ENCODE peak calls at places on chromosomes 3 and 15, in nine cellular contexts. T, V, N, Y, I, R, X, Q and F are unnamed samples.

GRCh38 chr15:74884428-74885223 is 5.2 kb upstream of the MPI start:
- DNase-seq in T (no peak), V (no peak), N (no peak), Y (no peak), I (no peak), R (no peak), X (no peak), Q (no peak), F (no peak)

GRCh38 chr15:79863886-79864285 is 32.9 kb downstream of the MTHFS start:
- DNase-seq in T (no peak), V (no peak), N (no peak), Y (no peak), I (no peak), R (no peak), X (no peak), Q (no peak), F (no peak)

GRCh38 chr3:126266291-126266840 is 86.0 kb upstream of the ALDH1L1 start:
- DNase-seq in T (no peak), V (peak), N (peak), Y (peak), I (no peak), R (peak), X (peak), Q (no peak), F (peak)

GRCh38 chr3:169811606-169812123 is 1.0 kb upstream of the LRRIQ4 start:
- DNase-seq in T (no peak), V (peak), N (no peak), Y (no peak), I (no peak), R (no peak), X (no peak), Q (no peak), F (no peak)

GRCh38 chr3:186625600-186626042 is 12.8 kb downstream of the AHSG start:
- DNase-seq in T (no peak), V (no peak), N (no peak), Y (no peak), I (no peak), R (no peak), X (no peak), Q (no peak), F (no peak)

GRCh38 chr3:86960551-86960950 is 30.4 kb downstream of the VGLL3 start:
- DNase-seq in T (no peak), V (no peak), N (no peak), Y (no peak), I (no peak), R (no peak), X (no peak), Q (no peak), F (no peak)

GRCh38 chr3:184160456-184160855 is 5.3 kb downstream of the DVL3 start:
- DNase-seq in T (no peak), V (no peak), N (no peak), Y (no peak), I (no peak), R (no peak), X (no peak), Q (no peak), F (no peak)

GRCh38 chr15:57510647-57511046 is 81.1 kb upstream of the MYZAP start:
- DNase-seq in T (no peak), V (no peak), N (no peak), Y (peak), I (no peak), R (no peak), X (no peak), Q (no peak), F (peak)

GRCh38 chr3:183247190-183247589 is 5.9 kb upstream of the B3GNT5 start:
- DNase-seq in T (no peak), V (no peak), N (no peak), Y (no peak), I (no peak), R (no peak), X (peak), Q (no peak), F (no peak)

GRCh38 chr3:46895204-46895660 is 17.7 kb downstream of the PTH1R start:
- DNase-seq in T (peak), V (peak), N (peak), Y (peak), I (no peak), R (peak), X (peak), Q (peak), F (peak)

GRCh38 chr3:165192610-165193192 is 3.5 kb downstream of the SLITRK3 start:
- DNase-seq in T (no peak), V (no peak), N (no peak), Y (no peak), I (no peak), R (no peak), X (peak), Q (peak), F (no peak)

GRCh38 chr3:165194477-165195135 is 1.6 kb downstream of the SLITRK3 start:
- DNase-seq in T (no peak), V (no peak), N (no peak), Y (no peak), I (no peak), R (no peak), X (peak), Q (peak), F (no peak)

GRCh38 chr3:165191476-165191875 is 4.7 kb downstream of the SLITRK3 start:
- DNase-seq in T (no peak), V (no peak), N (no peak), Y (no peak), I (no peak), R (no peak), X (no peak), Q (no peak), F (no peak)

GRCh38 chr3:165195226-165195625 is 958 bp downstream of the SLITRK3 start:
- DNase-seq in T (no peak), V (no peak), N (no peak), Y (no peak), I (no peak), R (no peak), X (peak), Q (peak), F (no peak)

GRCh38 chr3:165193392-165194268 is 2.6 kb downstream of the SLITRK3 start:
- DNase-seq in T (no peak), V (no peak), N (no peak), Y (no peak), I (no peak), R (no peak), X (peak), Q (peak), F (no peak)
- H3K4me3 ChIP-seq in T (no peak), V (peak), N (peak), Y (no peak), I (peak), R (peak), X (peak), Q (peak), F (peak)

DNA sequence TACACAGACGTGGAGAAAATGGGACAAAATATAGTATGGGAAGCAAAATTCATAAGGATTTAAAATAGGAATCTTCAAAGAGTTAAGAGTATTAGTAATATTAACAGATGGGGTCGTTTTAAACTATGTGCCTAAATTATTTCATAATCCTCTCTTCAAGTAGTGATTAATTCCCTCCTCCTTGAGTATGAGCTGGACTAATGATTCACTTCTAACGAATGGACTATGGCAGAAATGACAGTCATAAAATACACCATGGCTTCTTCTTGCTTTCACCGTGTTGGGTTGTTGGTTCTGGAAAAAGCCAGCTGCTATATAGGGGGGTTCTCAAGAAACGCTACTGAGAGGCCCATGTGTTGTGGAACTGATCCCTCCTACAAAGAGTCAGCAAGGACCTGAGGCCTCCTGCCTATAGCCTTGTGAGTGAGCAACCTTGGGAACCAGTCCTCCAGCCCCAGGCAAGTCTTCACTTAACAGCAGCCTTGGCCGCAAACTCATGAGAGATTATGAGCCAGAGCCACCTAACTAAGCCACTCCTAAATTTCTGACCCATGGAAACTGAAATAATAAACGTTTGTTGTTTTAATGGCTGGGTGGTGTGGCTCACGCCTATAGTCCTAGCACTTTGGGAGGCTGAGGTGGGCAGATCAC is 64.8 kb upstream of the ABHD2 start:
- DNase-seq in T (no peak), V (no peak), N (no peak), Y (no peak), I (no peak), R (no peak), X (no peak), Q (no peak), F (no peak)
- H3K27ac ChIP-seq in T (no peak), V (no peak), N (no peak), Y (no peak), I (no peak), R (no peak), X (no peak), Q (no peak), F (no peak)

GRCh38 chr3:147940400-147940799 is 531.2 kb downstream of the ZIC1 start:
- DNase-seq in T (no peak), V (no peak), N (no peak), Y (no peak), I (no peak), R (no peak), X (no peak), Q (no peak), F (no peak)
- TF ChIP-seq CTCF in T (no peak), V (no peak), N (no peak), Y (no peak), I (peak), R (no peak), X (no peak), Q (no peak), F (peak)

GRCh38 chr3:114402852-114403251 is 109.0 kb downstream of the TIGIT start:
- DNase-seq in T (no peak), V (no peak), N (no peak), Y (no peak), I (no peak), R (no peak), X (no peak), Q (no peak), F (no peak)

GRCh38 chr3:114405202-114405601 is 111.4 kb downstream of the TIGIT start:
- DNase-seq in T (no peak), V (no peak), N (no peak), Y (no peak), I (no peak), R (no peak), X (no peak), Q (no peak), F (no peak)

GRCh38 chr3:114401346-114401745 is 107.5 kb downstream of the TIGIT start:
- DNase-seq in T (no peak), V (no peak), N (no peak), Y (no peak), I (no peak), R (no peak), X (no peak), Q (no peak), F (no peak)

GRCh38 chr3:114404590-114404989 is 110.8 kb downstream of the TIGIT start:
- DNase-seq in T (peak), V (no peak), N (no peak), Y (no peak), I (no peak), R (no peak), X (no peak), Q (no peak), F (no peak)

DNA sequence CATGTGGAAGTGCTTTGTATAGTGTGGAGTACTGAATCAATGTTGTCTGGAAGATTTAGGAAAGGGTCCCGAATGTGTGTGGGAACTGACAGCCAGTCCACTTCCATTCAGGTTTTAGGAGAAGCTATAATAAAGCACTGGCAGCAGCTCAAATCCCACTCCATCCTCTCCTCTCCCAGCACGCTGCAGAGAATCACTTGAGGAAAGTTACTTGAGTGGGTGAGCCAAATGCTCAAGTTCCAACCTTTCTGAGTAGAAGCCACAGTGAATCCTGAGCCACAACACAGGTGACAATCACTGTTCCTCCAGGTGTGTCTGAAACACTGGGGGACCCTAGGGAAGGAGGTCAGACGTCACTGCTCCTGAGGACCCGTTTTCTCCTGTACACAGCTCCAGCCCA is 106.5 kb downstream of the TIGIT start:
- DNase-seq in T (no peak), V (no peak), N (no peak), Y (no peak), I (no peak), R (no peak), X (no peak), Q (no peak), F (no peak)
- H3K4me3 ChIP-seq in T (no peak), V (no peak), N (peak), Y (no peak), I (peak), R (no peak), X (no peak), Q (peak), F (no peak)

GRCh38 chr15:41904487-41905359 is 10.9 kb upstream of the SPTBN5 start:
- DNase-seq in T (peak), V (peak), N (no peak), Y (peak), I (peak), R (peak), X (peak), Q (peak), F (peak)
- H3K27ac ChIP-seq in T (no peak), V (peak), N (no peak), Y (peak), I (no peak), R (no peak), X (no peak), Q (no peak), F (peak)

DNA sequence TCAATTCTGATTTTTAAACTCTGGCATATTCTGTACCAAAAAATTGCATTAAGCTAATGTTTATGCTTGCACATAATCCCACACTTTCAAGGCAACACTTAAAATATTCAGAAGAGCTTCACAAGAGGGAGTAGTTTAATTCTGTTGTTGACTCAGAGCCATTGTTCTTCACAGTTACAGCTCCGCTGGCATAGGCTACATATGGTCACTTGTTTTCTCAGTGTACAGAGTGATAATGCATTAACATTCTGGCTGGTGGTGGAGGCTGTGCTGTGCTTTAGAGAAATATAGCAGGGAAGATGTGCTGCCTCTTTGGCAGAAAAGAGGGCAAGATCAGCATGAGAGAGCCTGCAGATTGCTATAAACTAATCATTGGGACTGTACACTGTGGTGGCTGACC is 13.3 kb downstream of the NLGN1 start:
- DNase-seq in T (no peak), V (no peak), N (no peak), Y (no peak), I (no peak), R (no peak), X (peak), Q (no peak), F (no peak)
- TF ChIP-seq CTCF in T (no peak), V (no peak), N (no peak), Y (no peak), I (no peak), R (no peak), X (no peak), Q (no peak), F (no peak)

DNA sequence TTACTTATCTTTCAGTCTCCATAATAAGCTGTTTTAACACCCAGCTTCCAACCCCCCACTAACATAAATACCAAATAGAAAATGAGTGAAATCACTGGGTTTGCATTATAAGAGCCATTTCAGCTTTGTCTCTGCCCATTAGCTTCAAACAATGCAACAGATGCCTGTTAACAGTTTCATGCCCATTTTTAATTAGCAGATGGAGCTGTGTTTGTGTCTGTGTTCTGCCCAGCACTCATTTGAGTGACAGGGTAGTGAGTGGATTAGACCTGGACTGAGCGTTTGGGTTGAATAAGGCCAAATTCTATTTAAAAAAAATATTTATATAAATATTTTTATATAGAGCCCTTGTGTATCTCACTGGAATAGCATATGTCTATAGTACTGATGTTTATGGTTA is 7.4 kb downstream of the RAB8B start:
- DNase-seq in T (no peak), V (no peak), N (no peak), Y (no peak), I (no peak), R (no peak), X (no peak), Q (peak), F (no peak)
- H3K4me3 ChIP-seq in T (no peak), V (no peak), N (no peak), Y (no peak), I (no peak), R (no peak), X (no peak), Q (no peak), F (no peak)

DNA sequence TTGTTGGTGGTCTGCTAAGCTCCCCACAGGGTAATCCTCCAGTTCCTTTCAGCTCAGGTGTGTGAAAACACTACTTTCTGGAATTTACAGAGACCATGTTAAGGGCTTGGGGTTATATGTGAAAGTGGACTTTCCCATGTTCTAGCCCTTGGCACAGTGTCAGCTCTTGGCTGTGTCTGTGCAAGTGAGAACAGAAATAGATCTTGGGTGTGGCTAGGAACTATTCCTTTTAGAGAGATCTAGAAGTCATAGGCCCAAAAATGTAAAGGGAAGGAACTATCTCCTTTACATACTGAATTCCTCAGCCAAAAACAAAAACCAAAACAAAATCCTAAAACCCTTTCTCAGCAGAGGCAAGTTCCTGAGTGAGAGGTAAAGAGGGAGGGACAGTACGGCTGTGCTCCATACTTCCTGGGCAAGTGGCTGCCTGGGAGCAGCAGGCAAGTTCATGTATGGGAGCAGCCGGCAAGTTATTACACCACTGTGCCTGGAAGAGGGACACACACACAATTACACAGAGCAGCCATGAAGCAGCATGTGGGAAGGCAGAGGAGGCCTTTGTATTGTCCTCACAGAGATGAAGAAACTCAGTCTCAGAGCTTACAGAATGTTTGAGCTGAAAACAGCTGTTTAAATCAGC is 19.9 kb upstream of the C3orf62 start:
- DNase-seq in T (no peak), V (peak), N (peak), Y (no peak), I (no peak), R (no peak), X (no peak), Q (no peak), F (peak)
- H3K27ac ChIP-seq in T (no peak), V (no peak), N (peak), Y (no peak), I (peak), R (no peak), X (no peak), Q (no peak), F (peak)